ENCODE peak calls at places on chromosomes 7 and 10, in ten cellular contexts. Y is upper lobe of right lung; X is psoas muscle; Z is ascending aorta; G is Calu3; Q is CD4-positive, alpha-beta T cell; K is WTC11; M is AG09319; C is hepatocyte; F is cardiac muscle cell. P is an unnamed sample.

GRCh38 chr7:44145969-44146897 is 5.1 kb upstream of the MYL7 start:
- DNase-seq in C (peak), F (peak), Y (peak), K (peak), Z (no peak), M (peak), G (peak), X (peak), Q (peak), P (no peak)

GRCh38 chr10:60282771-60283353 is 106.8 kb downstream of the ANK3 start:
- DNase-seq in Y (no peak), F (peak), Z (no peak), M (no peak), K (no peak), X (no peak), C (peak), G (peak), Q (no peak), P (no peak)

GRCh38 chr7:40232242-40232929 is 97.6 kb downstream of the SUGCT start:
- DNase-seq in Y (no peak), G (peak), F (peak), Z (no peak), X (no peak), C (peak), Q (no peak), K (no peak), M (peak), P (no peak)

GRCh38 chr7:52925332-52925731 is 110.1 kb upstream of the POM121L12 start:
- DNase-seq in F (no peak), Z (no peak), G (no peak), K (peak), X (no peak), M (no peak), Q (no peak), Y (no peak), C (no peak), P (no peak)

GRCh38 chr10:19168584-19168983 is 120.0 kb downstream of the MALRD1 start:
- DNase-seq in X (no peak), M (no peak), G (peak), Q (no peak), C (no peak), F (no peak), Z (no peak), Y (no peak), K (peak), P (no peak)

GRCh38 chr10:131698986-131699385 is 201.8 kb upstream of the PPP2R2D start:
- DNase-seq in Y (peak), X (no peak), G (no peak), Z (no peak), M (no peak), C (no peak), F (no peak), K (no peak), Q (no peak), P (no peak)

GRCh38 chr7:98745722-98746318 is 124.0 kb downstream of the TMEM130 start:
- DNase-seq in C (peak), M (no peak), F (peak), Z (no peak), X (peak), Q (peak), G (peak), Y (peak), K (peak), P (peak)

GRCh38 chr10:127569210-127569609 is 20.1 kb downstream of the NPS start:
- DNase-seq in Z (no peak), Y (no peak), X (no peak), F (no peak), Q (no peak), M (no peak), C (no peak), K (no peak), G (no peak), P (no peak)

GRCh38 chr10:20622522-20623270 is 274.4 kb downstream of the NEBL start:
- DNase-seq in C (peak), Q (no peak), F (no peak), X (no peak), M (peak), G (no peak), K (no peak), Y (no peak), Z (no peak), P (no peak)

GRCh38 chr7:83976302-83976701 is 218.3 kb downstream of the SEMA3A start:
- DNase-seq in X (no peak), Q (no peak), K (no peak), M (peak), F (peak), Y (no peak), Z (no peak), C (peak), G (peak), P (no peak)

GRCh38 chr7:78576196-78576595 is 777.6 kb downstream of the PHTF2 start:
- DNase-seq in C (no peak), M (no peak), K (no peak), G (no peak), Q (no peak), Y (no peak), Z (no peak), X (no peak), F (peak), P (no peak)
- TF ChIP-seq CTCF in C (no peak), M (no peak), K (no peak), G (no peak), Q (no peak), Y (no peak), Z (no peak), X (no peak), F (no peak), P (no peak)

GRCh38 chr7:141262101-141262819 is 188.4 kb downstream of the TMEM178B start:
- DNase-seq in Y (no peak), C (no peak), K (no peak), M (no peak), X (no peak), Z (no peak), G (no peak), Q (no peak), F (no peak), P (no peak)
- TF ChIP-seq CTCF in Y (no peak), C (peak), K (peak), M (no peak), X (no peak), Z (no peak), G (no peak), Q (no peak), F (no peak), P (no peak)

GRCh38 chr7:70533614-70534013 is 598.3 kb upstream of the GALNT17 start:
- DNase-seq in Y (no peak), Q (no peak), Z (no peak), C (no peak), M (no peak), F (no peak), K (no peak), G (no peak), X (no peak), P (no peak)
- TF ChIP-seq CTCF in Y (no peak), Q (no peak), Z (no peak), C (no peak), M (no peak), F (no peak), K (no peak), G (no peak), X (no peak), P (no peak)

GRCh38 chr7:112386619-112387018 is 63.6 kb upstream of the IFRD1 start:
- DNase-seq in Q (no peak), C (no peak), X (no peak), Z (no peak), Y (no peak), G (no peak), K (no peak), F (no peak), M (no peak), P (no peak)

GRCh38 chr7:112381311-112382091 is 68.8 kb upstream of the IFRD1 start:
- DNase-seq in X (no peak), G (no peak), F (no peak), M (no peak), Y (no peak), K (no peak), Z (no peak), C (no peak), Q (no peak), P (no peak)

DNA sequence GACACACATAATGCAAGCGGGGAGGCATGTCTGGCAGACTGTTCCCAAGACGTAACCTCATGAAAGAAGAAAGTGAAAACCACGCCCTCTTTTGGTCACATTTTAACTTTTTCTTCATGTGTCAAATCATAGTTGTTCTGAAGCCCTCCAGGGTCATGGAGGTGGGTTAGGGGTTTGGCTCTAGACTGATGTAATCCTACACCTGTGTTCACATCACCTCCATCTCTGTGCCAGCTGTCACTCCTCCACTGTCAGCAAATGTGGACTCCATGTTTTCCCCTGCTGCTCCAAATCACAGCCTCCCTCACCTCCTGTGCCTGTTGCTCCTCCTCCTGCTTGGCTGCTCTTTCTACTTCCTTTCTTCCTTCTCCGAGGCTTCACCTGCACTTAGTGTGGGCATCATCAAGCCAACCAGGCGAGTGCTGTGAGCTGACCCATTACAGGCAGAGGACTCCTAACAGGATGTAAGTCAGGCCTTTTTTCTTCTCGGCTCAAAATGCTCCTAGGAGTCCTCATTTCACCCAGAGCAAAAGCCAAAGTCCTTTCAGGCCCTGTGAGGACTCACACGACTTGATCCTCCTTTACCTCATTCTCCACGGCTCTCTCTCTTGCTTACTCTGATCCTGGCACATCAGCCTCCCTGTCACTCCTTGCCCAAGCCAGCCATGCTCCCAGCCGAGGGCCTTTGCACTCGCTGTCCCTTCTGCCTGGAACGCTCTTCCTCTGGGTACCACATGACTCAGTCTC is 66.4 kb upstream of the IFRD1 start:
- DNase-seq in G (no peak), F (peak), C (no peak), M (no peak), Z (no peak), Y (no peak), Q (no peak), X (no peak), K (no peak), P (no peak)
- TF ChIP-seq CTCF in G (no peak), F (peak), C (no peak), M (no peak), Z (peak), Y (peak), Q (no peak), X (no peak), K (no peak), P (no peak)

GRCh38 chr10:29951441-29951931 is 107.9 kb downstream of the JCAD start:
- DNase-seq in G (no peak), Q (no peak), Z (no peak), M (no peak), X (no peak), K (peak), C (no peak), F (peak), Y (no peak), P (no peak)
- TF ChIP-seq CTCF in G (no peak), Q (no peak), Z (no peak), M (no peak), X (no peak), K (no peak), C (no peak), F (no peak), Y (no peak), P (no peak)

DNA sequence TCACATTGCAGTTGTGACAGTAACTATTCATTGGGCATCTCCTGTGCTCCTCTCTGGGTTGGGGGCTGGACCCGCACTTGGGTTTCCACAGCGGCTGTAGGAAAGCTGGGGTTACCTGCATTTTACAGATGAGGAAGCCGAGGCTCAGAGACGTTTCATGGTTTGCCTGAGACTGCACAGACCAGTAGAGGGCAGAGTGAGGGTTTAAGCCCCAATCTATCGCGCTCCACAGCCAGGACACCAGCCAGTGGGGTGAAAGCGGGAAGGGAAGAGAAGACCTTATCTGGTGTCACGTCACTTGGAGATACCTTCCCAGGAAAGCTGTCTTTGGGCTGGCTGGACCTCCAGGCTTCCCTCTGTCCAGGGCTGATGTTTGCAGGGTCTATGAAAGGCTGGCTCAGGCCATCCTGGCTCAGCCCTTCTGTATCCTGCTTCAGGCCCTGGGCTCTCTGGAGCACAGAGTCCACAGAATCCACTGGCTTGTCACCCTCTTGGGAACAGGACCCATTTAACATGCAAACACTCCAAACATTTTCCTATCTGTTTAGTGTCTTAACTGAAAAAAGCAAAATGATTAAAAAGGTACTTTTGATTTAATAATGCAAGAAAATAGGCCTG is 167.7 kb downstream of the EMX2 start:
- DNase-seq in Y (no peak), Z (no peak), Q (no peak), G (no peak), X (no peak), F (no peak), M (no peak), K (peak), C (no peak), P (no peak)
- TF ChIP-seq CTCF in Y (no peak), Z (no peak), Q (no peak), G (no peak), X (no peak), F (no peak), M (no peak), K (no peak), C (no peak), P (no peak)

DNA sequence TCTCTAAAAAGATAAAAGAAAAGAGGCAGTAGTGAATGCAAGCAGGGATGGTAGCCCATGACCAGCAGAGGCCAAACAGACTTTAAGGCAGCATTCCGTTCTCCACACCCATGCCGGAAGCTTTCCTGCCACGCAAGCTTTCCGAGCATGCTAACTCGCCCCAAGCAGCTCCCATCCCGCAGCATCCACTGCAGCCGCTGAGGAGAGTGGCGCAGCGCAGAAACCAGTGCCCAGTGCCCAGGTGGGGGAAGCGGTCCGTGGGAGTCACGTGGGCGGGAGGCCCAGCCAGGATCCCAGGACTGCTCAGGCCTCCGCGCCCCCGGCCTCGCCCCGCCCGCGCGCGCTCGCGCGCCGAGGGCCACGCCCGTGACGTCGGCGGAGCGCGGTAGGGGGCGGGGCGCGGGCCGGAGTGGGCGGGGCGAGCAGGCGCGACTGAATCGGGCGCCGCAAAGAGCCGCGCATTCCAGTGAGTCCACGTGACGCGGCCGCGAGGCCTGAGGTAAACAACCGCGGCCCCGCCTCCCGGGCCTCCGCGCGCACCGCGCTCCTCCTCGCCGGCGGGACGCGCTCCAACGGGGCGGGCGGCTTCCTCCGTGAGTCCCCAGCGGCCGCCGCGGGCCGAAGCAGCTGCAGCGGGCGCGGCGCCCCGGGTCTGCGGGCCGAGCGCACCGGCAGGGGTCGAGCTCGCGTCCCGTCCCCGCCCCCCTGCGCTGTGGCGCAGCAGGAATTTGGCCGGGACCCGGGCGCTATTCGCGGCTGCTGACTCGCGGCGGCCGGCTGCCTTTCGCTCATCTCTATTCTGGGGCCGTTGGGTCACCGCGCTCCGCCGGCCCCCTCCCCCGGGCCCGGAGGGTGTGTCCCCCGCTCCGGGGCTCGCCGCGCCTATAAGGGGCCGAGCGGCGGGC is at the start of gene OTUD1:
- DNase-seq in Y (peak), K (peak), Z (peak), X (peak), F (peak), C (peak), G (peak), M (peak), Q (peak), P (peak)
- TF ChIP-seq CTCF in Y (no peak), K (no peak), Z (peak), X (peak), F (no peak), C (peak), G (peak), M (no peak), Q (no peak), P (no peak)

DNA sequence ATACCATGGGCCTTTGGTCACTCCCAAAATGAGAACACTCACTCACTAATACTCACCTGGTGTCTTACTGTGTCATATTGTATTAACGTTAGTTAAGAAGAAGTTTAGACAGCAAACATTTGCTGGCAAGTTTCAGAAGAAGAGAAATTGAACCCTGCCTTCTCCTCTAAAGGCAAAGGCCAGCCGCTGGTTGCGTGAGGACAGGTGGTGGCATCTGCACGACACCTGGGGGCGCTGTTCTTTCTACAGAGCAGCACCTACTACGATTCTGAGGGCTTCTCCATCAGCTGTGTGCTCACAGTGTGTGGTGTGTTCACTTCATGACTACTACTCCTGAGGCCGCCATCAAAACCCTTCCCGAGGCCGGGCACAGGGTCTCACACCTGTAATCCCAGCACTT is 17.9 kb upstream of the CLEC2L start:
- DNase-seq in M (no peak), C (no peak), F (peak), Z (no peak), Y (no peak), X (no peak), G (peak), K (peak), Q (no peak), P (no peak)
- TF ChIP-seq CTCF in M (peak), C (peak), F (peak), Z (no peak), Y (peak), X (no peak), G (no peak), K (peak), Q (no peak), P (no peak)

GRCh38 chr7:142376356-142376997 is 118.6 kb upstream of the PRSS58 start:
- DNase-seq in Z (no peak), M (no peak), G (no peak), F (no peak), K (no peak), Y (no peak), X (no peak), C (no peak), Q (no peak), P (no peak)

GRCh38 chr7:142377567-142377966 is 119.7 kb upstream of the PRSS58 start:
- DNase-seq in Q (no peak), M (no peak), K (no peak), C (no peak), G (no peak), Y (no peak), Z (no peak), F (no peak), X (no peak), P (no peak)

GRCh38 chr7:142379445-142379844 is 121.6 kb upstream of the PRSS58 start:
- DNase-seq in F (no peak), Q (no peak), X (no peak), K (no peak), Y (no peak), C (no peak), Z (no peak), G (no peak), M (no peak), P (no peak)

GRCh38 chr7:142372727-142373126 is 114.9 kb upstream of the PRSS58 start:
- DNase-seq in G (no peak), Q (no peak), F (no peak), M (no peak), Z (no peak), K (no peak), X (peak), Y (no peak), C (no peak), P (no peak)

DNA sequence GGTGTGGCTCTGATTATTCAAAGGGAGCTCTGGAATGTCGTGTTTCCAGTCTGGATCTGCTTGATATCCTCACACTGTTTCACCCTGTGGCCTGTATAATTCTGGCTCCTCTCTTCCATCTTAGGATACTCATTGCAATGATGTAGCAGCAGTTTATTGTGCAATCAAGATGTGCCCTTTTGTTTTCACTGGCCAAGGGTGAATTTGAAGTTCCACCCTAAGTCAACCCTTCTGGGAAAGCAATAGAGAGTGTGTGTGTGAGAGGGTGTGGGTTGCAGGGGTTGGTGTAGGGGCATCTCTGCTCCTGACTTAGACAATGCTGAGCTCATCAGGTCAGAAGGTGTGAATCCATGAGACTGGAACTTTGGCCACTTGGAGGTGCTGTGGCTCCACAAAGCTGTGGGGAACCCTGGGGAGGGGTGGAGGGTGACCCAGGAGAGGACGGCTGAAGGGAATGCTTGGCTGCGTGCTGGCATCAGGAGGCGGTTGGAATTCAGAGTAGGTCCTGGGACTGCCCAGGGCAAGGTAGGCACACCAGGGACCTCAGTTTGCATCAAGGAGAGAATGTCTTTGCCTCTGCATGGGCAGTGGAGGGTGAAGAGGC is 118.0 kb upstream of the PRSS58 start:
- DNase-seq in Y (no peak), M (no peak), F (peak), C (peak), K (peak), X (peak), Q (no peak), Z (no peak), G (peak), P (no peak)
- TF ChIP-seq CTCF in Y (no peak), M (peak), F (no peak), C (peak), K (no peak), X (peak), Q (no peak), Z (no peak), G (no peak), P (no peak)